ENCODE peak calls at places on chromosomes 6 and 20, in five cellular contexts. Z is heart left ventricle; J is hippocampal formation; U is stimulated activated CD8-positive, alpha-beta memory T cell treated with anti-CD3 and anti-CD28 coated beads, Interleukin-2, amount 100 ng/mL, for 48 hours; S is astrocyte of the spinal cord. I is an unnamed sample.

GRCh38 chr20:15419856-15420255 is 1082.4 kb upstream of the FLRT3 start:
- DNase-seq in S (no peak), J (no peak), U (no peak), Z (no peak), I (no peak)

GRCh38 chr6:159982726-159983506 is 14.0 kb downstream of the IGF2R start:
- DNase-seq in Z (no peak), J (no peak), U (no peak), S (peak), I (no peak)

GRCh38 chr20:1427457-1428054 is 34.7 kb upstream of the FKBP1A start:
- DNase-seq in S (peak), J (no peak), Z (no peak), U (no peak), I (no peak)

GRCh38 chr6:74840953-74841352 is 364.9 kb downstream of the COL12A1 start:
- DNase-seq in U (no peak), Z (no peak), S (no peak), J (no peak), I (no peak)

GRCh38 chr20:6533828-6534388 is 233.6 kb upstream of the BMP2 start:
- DNase-seq in U (no peak), J (no peak), S (peak), Z (no peak), I (peak)

GRCh38 chr20:10719740-10720380 is 46.1 kb upstream of the JAG1 start:
- DNase-seq in U (no peak), S (no peak), J (no peak), Z (no peak), I (no peak)

GRCh38 chr6:12363651-12364381 is 73.7 kb downstream of the EDN1 start:
- DNase-seq in S (no peak), Z (no peak), J (peak), U (no peak), I (peak)

GRCh38 chr6:128124713-128125112 is 223.9 kb upstream of the THEMIS start:
- DNase-seq in S (peak), Z (no peak), J (no peak), U (no peak), I (no peak)

GRCh38 chr20:1154734-1155133 is 30.0 kb downstream of the TMEM74B start:
- DNase-seq in S (no peak), Z (no peak), J (no peak), U (no peak), I (no peak)

GRCh38 chr6:160146454-160147145 is 25.0 kb downstream of the SLC22A1 start:
- DNase-seq in U (no peak), J (no peak), Z (no peak), S (no peak), I (no peak)

GRCh38 chr6:31559958-31560696 is 12.0 kb upstream of the LTA start:
- DNase-seq in Z (peak), J (peak), S (peak), U (no peak), I (peak)

GRCh38 chr6:105372862-105373182 is 30.1 kb downstream of the PREP start:
- DNase-seq in S (no peak), U (no peak), Z (no peak), J (no peak), I (no peak)

GRCh38 chr6:100504786-100505737 is 40.3 kb upstream of the SIM1 start:
- DNase-seq in U (no peak), S (peak), J (no peak), Z (no peak), I (no peak)

GRCh38 chr6:5995705-5996686 is 10.7 kb downstream of the NRN1 start:
- DNase-seq in S (peak), Z (peak), U (no peak), J (no peak), I (peak)

GRCh38 chr6:85126448-85127178 is 323.3 kb upstream of the NT5E start:
- DNase-seq in Z (no peak), U (peak), S (peak), J (no peak), I (peak)

GRCh38 chr6:13908955-13909381 is 15.8 kb upstream of the RNF182 start:
- DNase-seq in J (peak), S (peak), Z (peak), U (no peak), I (peak)

GRCh38 chr6:79558099-79558498 is 20.9 kb upstream of the LCA5 start:
- DNase-seq in J (no peak), S (no peak), U (no peak), Z (no peak), I (no peak)

GRCh38 chr20:610130-611046 is at the start of gene TCF15:
- DNase-seq in S (peak), J (no peak), Z (peak), U (no peak), I (no peak)

I was measured in Ammon's horn.